ENCODE peak calls at places on chromosomes 4 and X, in seven cellular contexts. K is choroid plexus epithelial cell; T is G401; A is skeletal muscle cell; F is posterior vena cava; C is stimulated activated CD4-positive, alpha-beta T cell treated with anti-CD3 and anti-CD28 coated beads, Interleukin-4, amount 100 ng/mL, for 48 hours; G is C1 segment of cervical spinal cord. W is an unnamed sample.

GRCh38 chrX:70979136-70979762 is 48.4 kb upstream of the SLC7A3 start:
- DNase-seq in K (peak), T (peak), A (no peak), F (no peak), C (no peak), G (peak), W (no peak)

GRCh38 chr4:42104521-42104920 is 47.9 kb downstream of the BEND4 start:
- DNase-seq in K (peak), T (no peak), A (peak), F (no peak), C (no peak), G (no peak), W (no peak)

GRCh38 chrX:15143050-15143824 is 126.6 kb downstream of the ASB9 start:
- DNase-seq in K (peak), T (peak), A (no peak), F (no peak), C (peak), G (no peak), W (peak)

GRCh38 chrX:134764202-134764785 is 106.0 kb upstream of the PLAC1 start:
- DNase-seq in K (peak), T (peak), A (no peak), F (no peak), C (no peak), G (no peak), W (no peak)

GRCh38 chr4:39587881-39588280 is 50.8 kb downstream of the SMIM14 start:
- DNase-seq in K (peak), T (no peak), A (peak), F (no peak), C (no peak), G (no peak), W (no peak)

GRCh38 chr4:40475609-40476008 is 140.5 kb downstream of the CHRNA9 start:
- DNase-seq in K (no peak), T (no peak), A (no peak), F (no peak), C (no peak), G (no peak), W (no peak)

GRCh38 chrX:38804481-38805293 is 3.4 kb downstream of the MID1IP1 start:
- DNase-seq in K (peak), T (no peak), A (no peak), F (peak), C (no peak), G (peak), W (peak)

GRCh38 chr4:88162636-88163035 is 4.2 kb upstream of the ABCG2 start:
- DNase-seq in K (no peak), T (peak), A (no peak), F (no peak), C (no peak), G (no peak), W (no peak)

GRCh38 chr4:98027827-98028226 is 115.4 kb downstream of the STPG2 start:
- DNase-seq in K (peak), T (no peak), A (no peak), F (no peak), C (no peak), G (no peak), W (no peak)

GRCh38 chr4:8286719-8287355 is 17.3 kb downstream of the HTRA3 start:
- DNase-seq in K (no peak), T (no peak), A (no peak), F (peak), C (no peak), G (no peak), W (no peak)

GRCh38 chr4:151459380-151459779 is 50.4 kb downstream of the FHIP1A start:
- DNase-seq in K (no peak), T (peak), A (no peak), F (no peak), C (no peak), G (no peak), W (no peak)

GRCh38 chr4:165826166-165826565 is 46.9 kb upstream of the TLL1 start:
- DNase-seq in K (no peak), T (no peak), A (no peak), F (no peak), C (no peak), G (no peak), W (no peak)

GRCh38 chrX:67734111-67734753 is 190.4 kb downstream of the AR start:
- DNase-seq in K (no peak), T (no peak), A (no peak), F (no peak), C (no peak), G (no peak), W (no peak)

GRCh38 chr4:143559757-143560147 is 46.2 kb downstream of the SMARCA5 start:
- DNase-seq in K (no peak), T (no peak), A (no peak), F (no peak), C (no peak), G (no peak), W (no peak)